ENCODE peak calls at places on chromosomes 11 and 22, in four cellular contexts. One of them, this sample, is unnamed.

GRCh38 chr22:48410536-48410935 is 1417.1 kb downstream of the BRD1 start:
- DNase-seq in iris pigment epithelial cell: no peak
- DNase-seq in activated naive CD4-positive, alpha-beta T cell: no peak
- DNase-seq in ovary: no peak
- DNase-seq in this sample: no peak

GRCh38 chr22:43014062-43014875 is 680 bp downstream of the PACSIN2 start:
- DNase-seq in activated naive CD4-positive, alpha-beta T cell: peak
- DNase-seq in iris pigment epithelial cell: no peak
- DNase-seq in ovary: peak
- DNase-seq in this sample: peak

GRCh38 chr11:70824590-70825300 is 426.4 kb downstream of the CTTN start:
- DNase-seq in activated naive CD4-positive, alpha-beta T cell: no peak
- DNase-seq in iris pigment epithelial cell: no peak
- DNase-seq in ovary: no peak
- DNase-seq in this sample: no peak

GRCh38 chr11:116513894-116514293 is 258.9 kb downstream of the BUD13 start:
- DNase-seq in iris pigment epithelial cell: peak
- DNase-seq in activated naive CD4-positive, alpha-beta T cell: no peak
- DNase-seq in ovary: no peak
- DNase-seq in this sample: peak

GRCh38 chr11:61494341-61495038 is 14.1 kb upstream of the LRRC10B start:
- DNase-seq in ovary: no peak
- DNase-seq in iris pigment epithelial cell: no peak
- DNase-seq in activated naive CD4-positive, alpha-beta T cell: no peak
- DNase-seq in this sample: no peak

GRCh38 chr11:488579-488978 is 18.5 kb downstream of the RNH1 start:
- DNase-seq in ovary: no peak
- DNase-seq in iris pigment epithelial cell: no peak
- DNase-seq in activated naive CD4-positive, alpha-beta T cell: no peak
- DNase-seq in this sample: no peak

GRCh38 chr11:134669796-134670195 is 257.8 kb upstream of the B3GAT1 start:
- DNase-seq in iris pigment epithelial cell: no peak
- DNase-seq in activated naive CD4-positive, alpha-beta T cell: no peak
- DNase-seq in ovary: no peak
- DNase-seq in this sample: no peak

GRCh38 chr11:129828301-129828836 is 12.7 kb downstream of the TMEM45B start:
- DNase-seq in iris pigment epithelial cell: no peak
- DNase-seq in ovary: no peak
- DNase-seq in activated naive CD4-positive, alpha-beta T cell: no peak
- DNase-seq in this sample: no peak

GRCh38 chr11:1542267-1542666 is 29.8 kb downstream of the DUSP8 start:
- DNase-seq in iris pigment epithelial cell: no peak
- DNase-seq in ovary: no peak
- DNase-seq in activated naive CD4-positive, alpha-beta T cell: no peak
- DNase-seq in this sample: no peak

GRCh38 chr11:109604506-109604905 is 182.5 kb downstream of the C11orf87 start:
- DNase-seq in iris pigment epithelial cell: peak
- DNase-seq in ovary: no peak
- DNase-seq in activated naive CD4-positive, alpha-beta T cell: no peak
- DNase-seq in this sample: peak

GRCh38 chr11:75768909-75769771 is 562 bp downstream of the DGAT2 start:
- DNase-seq in ovary: no peak
- DNase-seq in activated naive CD4-positive, alpha-beta T cell: no peak
- DNase-seq in iris pigment epithelial cell: no peak
- DNase-seq in this sample: no peak

GRCh38 chr11:10382518-10382917 is 72.5 kb upstream of the AMPD3 start:
- DNase-seq in iris pigment epithelial cell: peak
- DNase-seq in ovary: no peak
- DNase-seq in activated naive CD4-positive, alpha-beta T cell: no peak
- DNase-seq in this sample: peak

GRCh38 chr22:32322986-32323385 is 34.7 kb upstream of the RFPL3 start:
- DNase-seq in iris pigment epithelial cell: no peak
- DNase-seq in activated naive CD4-positive, alpha-beta T cell: no peak
- DNase-seq in ovary: no peak
- DNase-seq in this sample: no peak

GRCh38 chr22:46122511-46122971 is 27.8 kb upstream of the PPARA start:
- DNase-seq in iris pigment epithelial cell: peak
- DNase-seq in ovary: peak
- DNase-seq in activated naive CD4-positive, alpha-beta T cell: peak
- DNase-seq in this sample: peak

GRCh38 chr11:79439893-79440450 is 858 bp downstream of the TENM4 start:
- DNase-seq in iris pigment epithelial cell: peak
- DNase-seq in ovary: peak
- DNase-seq in activated naive CD4-positive, alpha-beta T cell: no peak
- DNase-seq in this sample: no peak

GRCh38 chr11:62012451-62013265 is 45.2 kb upstream of the FTH1 start:
- DNase-seq in activated naive CD4-positive, alpha-beta T cell: no peak
- DNase-seq in iris pigment epithelial cell: peak
- DNase-seq in ovary: no peak
- DNase-seq in this sample: peak

GRCh38 chr11:37788141-37788877 is 1190.3 kb upstream of the RAG2 start:
- DNase-seq in activated naive CD4-positive, alpha-beta T cell: no peak
- DNase-seq in ovary: no peak
- DNase-seq in iris pigment epithelial cell: peak
- DNase-seq in this sample: peak

GRCh38 chr11:94653561-94653960 is 86.4 kb downstream of the PIWIL4 start:
- DNase-seq in iris pigment epithelial cell: no peak
- DNase-seq in ovary: no peak
- DNase-seq in activated naive CD4-positive, alpha-beta T cell: no peak
- DNase-seq in this sample: no peak

GRCh38 chr22:29301716-29302401 is 4.6 kb upstream of the GAS2L1 start:
- DNase-seq in activated naive CD4-positive, alpha-beta T cell: no peak
- DNase-seq in ovary: no peak
- DNase-seq in iris pigment epithelial cell: no peak
- DNase-seq in this sample: no peak

GRCh38 chr11:119481667-119482400 is 58.9 kb upstream of the THY1 start:
- DNase-seq in activated naive CD4-positive, alpha-beta T cell: no peak
- DNase-seq in ovary: no peak
- DNase-seq in iris pigment epithelial cell: no peak
- DNase-seq in this sample: no peak

GRCh38 chr11:102408339-102408738 is 44.2 kb downstream of the TMEM123 start:
- DNase-seq in iris pigment epithelial cell: no peak
- DNase-seq in activated naive CD4-positive, alpha-beta T cell: no peak
- DNase-seq in ovary: no peak
- DNase-seq in this sample: no peak

GRCh38 chr11:122367809-122368231 is 251.8 kb upstream of the BLID start:
- DNase-seq in ovary: peak
- DNase-seq in iris pigment epithelial cell: peak
- DNase-seq in activated naive CD4-positive, alpha-beta T cell: no peak
- DNase-seq in this sample: peak

GRCh38 chr11:114059278-114059983 is at the start of gene ZBTB16:
- DNase-seq in iris pigment epithelial cell: peak
- DNase-seq in activated naive CD4-positive, alpha-beta T cell: no peak
- DNase-seq in ovary: peak
- DNase-seq in this sample: peak

GRCh38 chr11:128324531-128325141 is 262.7 kb downstream of the ETS1 start:
- DNase-seq in iris pigment epithelial cell: no peak
- DNase-seq in ovary: no peak
- DNase-seq in activated naive CD4-positive, alpha-beta T cell: peak
- DNase-seq in this sample: no peak

GRCh38 chr11:13772223-13773046 is 104.0 kb downstream of the FAR1 start:
- DNase-seq in activated naive CD4-positive, alpha-beta T cell: no peak
- DNase-seq in iris pigment epithelial cell: peak
- DNase-seq in ovary: no peak
- DNase-seq in this sample: peak

GRCh38 chr22:20542736-20543135 is 35.3 kb downstream of the MED15 start:
- DNase-seq in ovary: no peak
- DNase-seq in activated naive CD4-positive, alpha-beta T cell: no peak
- DNase-seq in iris pigment epithelial cell: no peak
- DNase-seq in this sample: no peak

GRCh38 chr11:57482782-57483569 is 22.6 kb downstream of the RTN4RL2 start:
- DNase-seq in iris pigment epithelial cell: no peak
- DNase-seq in ovary: no peak
- DNase-seq in activated naive CD4-positive, alpha-beta T cell: peak
- DNase-seq in this sample: peak

GRCh38 chr22:45207981-45208664 is 32.6 kb downstream of the KIAA0930 start:
- DNase-seq in ovary: no peak
- DNase-seq in iris pigment epithelial cell: peak
- DNase-seq in activated naive CD4-positive, alpha-beta T cell: no peak
- DNase-seq in this sample: peak

GRCh38 chr11:70568504-70569172 is 170.3 kb downstream of the CTTN start:
- DNase-seq in ovary: peak
- DNase-seq in activated naive CD4-positive, alpha-beta T cell: no peak
- DNase-seq in iris pigment epithelial cell: peak
- DNase-seq in this sample: peak

GRCh38 chr11:22734628-22735345 is 68.4 kb downstream of the GAS2 start:
- DNase-seq in activated naive CD4-positive, alpha-beta T cell: no peak
- DNase-seq in ovary: no peak
- DNase-seq in iris pigment epithelial cell: no peak
- DNase-seq in this sample: peak

GRCh38 chr11:74220376-74220775 is 49.3 kb downstream of the PPME1 start:
- DNase-seq in activated naive CD4-positive, alpha-beta T cell: no peak
- DNase-seq in iris pigment epithelial cell: no peak
- DNase-seq in ovary: no peak
- DNase-seq in this sample: no peak

This sample was measured in fibroblast of mammary gland.